ENCODE peak calls at places on chromosomes 11 and 22, in ten cellular contexts. R is lower lobe of right lung, O is IMR-90, A is psoas muscle, Z is prostate gland, S is right lobe of liver, F is BE2C, V is neural progenitor cell, U is PC-3, N is kidney. M is an unnamed sample. For H3K4me1 and H3K36me3, the result is how much of the 10 kb centered on the place peaks cover.

GRCh38 chr11:10623797-10624761 is 55.6 kb upstream of the LYVE1 start:
- DNase-seq in R (peak), O (peak), A (no peak), Z (no peak), S (no peak), F (peak), V (no peak), U (peak), N (no peak), M (no peak)

GRCh38 chr22:47835726-47836125 is 1073.3 kb downstream of the TBC1D22A start:
- DNase-seq in R (no peak), O (peak), A (no peak), Z (no peak), S (no peak), F (no peak), V (no peak), U (peak), N (no peak), M (no peak)

GRCh38 chr22:38110008-38110862 is at the start of gene BAIAP2L2:
- DNase-seq in R (no peak), O (no peak), A (no peak), Z (no peak), S (peak), F (no peak), V (no peak), U (peak), N (peak), M (peak)

GRCh38 chr11:118003021-118003423 is 16.8 kb downstream of the IL10RA start:
- DNase-seq in R (no peak), O (no peak), A (no peak), Z (no peak), S (peak), F (no peak), V (no peak), U (no peak), N (no peak), M (no peak)

GRCh38 chr11:66580803-66581202 is 12.1 kb downstream of the CCDC87 start:
- DNase-seq in R (no peak), O (peak), A (no peak), Z (no peak), S (no peak), F (no peak), V (no peak), U (no peak), N (no peak), M (no peak)

GRCh38 chr22:41557401-41558240 is 3.2 kb upstream of the CSDC2 start:
- DNase-seq in R (peak), O (peak), A (no peak), Z (no peak), S (peak), F (no peak), V (no peak), U (no peak), N (peak), M (peak)

GRCh38 chr11:76524919-76525318 is 80.1 kb downstream of the EMSY start:
- DNase-seq in R (no peak), O (peak), A (no peak), Z (peak), S (no peak), F (no peak), V (no peak), U (peak), N (no peak), M (no peak)

GRCh38 chr22:37669586-37669985 is 5.8 kb upstream of the LGALS1 start:
- DNase-seq in R (no peak), O (peak), A (no peak), Z (no peak), S (no peak), F (no peak), V (no peak), U (no peak), N (no peak), M (no peak)

GRCh38 chr11:96338910-96339703 is 3.9 kb downstream of the MAML2 start:
- DNase-seq in R (peak), O (peak), A (peak), Z (no peak), S (no peak), F (no peak), V (no peak), U (peak), N (no peak), M (peak)

GRCh38 chr22:22657712-22658111 is 13.3 kb downstream of the GGTLC2 start:
- DNase-seq in R (no peak), O (no peak), A (no peak), Z (no peak), S (no peak), F (no peak), V (no peak), U (no peak), N (no peak), M (no peak)

GRCh38 chr11:86396403-86396802 is 21.7 kb downstream of the CCDC81 start:
- DNase-seq in R (no peak), O (peak), A (no peak), Z (no peak), S (no peak), F (no peak), V (no peak), U (peak), N (no peak), M (no peak)

GRCh38 chr11:3103076-3103475 is 45.9 kb upstream of the CARS1 start:
- DNase-seq in R (peak), O (no peak), A (peak), Z (no peak), S (peak), F (no peak), V (no peak), U (no peak), N (peak), M (no peak)

GRCh38 chr11:109939176-109939810 is 153.9 kb upstream of the ZC3H12C start:
- DNase-seq in R (no peak), O (peak), A (no peak), Z (peak), S (peak), F (peak), V (peak), U (peak), N (no peak), M (no peak)

GRCh38 chr11:119148855-119149370 is at the start of gene ABCG4:
- DNase-seq in R (peak), O (no peak), A (no peak), Z (no peak), S (no peak), F (peak), V (peak), U (peak), N (peak), M (peak)

GRCh38 chr11:107957109-107957588 is 28.9 kb downstream of the RAB39A start:
- DNase-seq in R (no peak), O (no peak), A (no peak), Z (no peak), S (no peak), F (peak), V (no peak), U (no peak), N (no peak), M (no peak)

GRCh38 chr22:45529966-45530575 is 27.4 kb downstream of the FBLN1 start:
- DNase-seq in R (no peak), O (peak), A (no peak), Z (no peak), S (no peak), F (no peak), V (no peak), U (no peak), N (no peak), M (no peak)

GRCh38 chr11:47784785-47785381 is 17.7 kb upstream of the FNBP4 start:
- DNase-seq in R (no peak), O (no peak), A (peak), Z (no peak), S (no peak), F (no peak), V (no peak), U (no peak), N (no peak), M (no peak)

GRCh38 chr11:132779487-132779886 is 752.8 kb downstream of the OPCML start:
- DNase-seq in R (no peak), O (peak), A (no peak), Z (no peak), S (no peak), F (no peak), V (peak), U (no peak), N (no peak), M (no peak)

GRCh38 chr11:1060410-1060809 is 14.3 kb upstream of the MUC2 start:
- DNase-seq in R (no peak), O (no peak), A (no peak), Z (no peak), S (no peak), F (no peak), V (no peak), U (no peak), N (peak), M (peak)

GRCh38 chr11:10540546-10540914 is 457 bp downstream of the RNF141 start:
- DNase-seq in R (no peak), O (peak), A (no peak), Z (peak), S (peak), F (no peak), V (peak), U (no peak), N (peak), M (no peak)

GRCh38 chr11:35272391-35272821 is 133.4 kb downstream of the CD44 start:
- DNase-seq in R (no peak), O (no peak), A (no peak), Z (no peak), S (no peak), F (no peak), V (no peak), U (no peak), N (no peak), M (no peak)

GRCh38 chr11:12330491-12331231 is 46.7 kb upstream of the PARVA start:
- DNase-seq in R (no peak), O (peak), A (no peak), Z (no peak), S (no peak), F (peak), V (peak), U (no peak), N (no peak), M (no peak)

GRCh38 chr11:105799263-105799662 is 189.4 kb downstream of the GRIA4 start:
- DNase-seq in R (no peak), O (no peak), A (no peak), Z (no peak), S (no peak), F (no peak), V (no peak), U (no peak), N (no peak), M (no peak)

GRCh38 chr22:37428649-37429586 is 1.6 kb upstream of the ELFN2 start:
- DNase-seq in R (no peak), O (peak), A (no peak), Z (peak), S (peak), F (peak), V (peak), U (no peak), N (no peak), M (no peak)

DNA sequence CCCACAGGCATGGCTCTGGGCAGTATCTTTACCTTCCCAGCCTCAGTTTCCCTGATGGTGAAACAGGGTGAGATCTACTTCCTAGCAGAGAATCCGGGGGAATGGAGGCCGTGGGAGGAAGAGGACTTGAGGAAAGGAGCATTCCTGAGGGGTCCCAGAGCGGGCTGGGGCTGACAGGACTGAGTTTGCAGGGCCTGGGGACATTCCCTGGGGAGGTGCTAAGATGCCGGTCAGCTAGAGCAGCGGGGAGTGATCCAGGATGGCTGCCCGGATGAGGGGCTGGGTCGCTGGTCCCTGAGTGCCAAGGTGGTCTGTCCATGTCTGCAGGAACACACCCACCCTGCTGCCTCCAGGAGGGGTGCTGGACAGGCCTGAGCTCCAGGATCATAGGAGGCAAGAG is 8.3 kb upstream of the RTN4R start:
- DNase-seq in R (no peak), O (no peak), A (no peak), Z (no peak), S (no peak), F (no peak), V (no peak), U (no peak), N (no peak), M (no peak)
- H3K4me1 ChIP-seq in R (under half), O (under half), A (under half), Z (under half), S (under half), F (under half), V (under half), U (under half), N (under half), M (under half)

GRCh38 chr11:129896062-129896461 is 684 bp upstream of the NFRKB start:
- DNase-seq in R (peak), O (no peak), A (no peak), Z (no peak), S (no peak), F (no peak), V (no peak), U (no peak), N (no peak), M (no peak)

GRCh38 chr11:129894281-129895125 is 875 bp downstream of the NFRKB start:
- DNase-seq in R (no peak), O (peak), A (no peak), Z (no peak), S (no peak), F (no peak), V (no peak), U (peak), N (no peak), M (no peak)

DNA sequence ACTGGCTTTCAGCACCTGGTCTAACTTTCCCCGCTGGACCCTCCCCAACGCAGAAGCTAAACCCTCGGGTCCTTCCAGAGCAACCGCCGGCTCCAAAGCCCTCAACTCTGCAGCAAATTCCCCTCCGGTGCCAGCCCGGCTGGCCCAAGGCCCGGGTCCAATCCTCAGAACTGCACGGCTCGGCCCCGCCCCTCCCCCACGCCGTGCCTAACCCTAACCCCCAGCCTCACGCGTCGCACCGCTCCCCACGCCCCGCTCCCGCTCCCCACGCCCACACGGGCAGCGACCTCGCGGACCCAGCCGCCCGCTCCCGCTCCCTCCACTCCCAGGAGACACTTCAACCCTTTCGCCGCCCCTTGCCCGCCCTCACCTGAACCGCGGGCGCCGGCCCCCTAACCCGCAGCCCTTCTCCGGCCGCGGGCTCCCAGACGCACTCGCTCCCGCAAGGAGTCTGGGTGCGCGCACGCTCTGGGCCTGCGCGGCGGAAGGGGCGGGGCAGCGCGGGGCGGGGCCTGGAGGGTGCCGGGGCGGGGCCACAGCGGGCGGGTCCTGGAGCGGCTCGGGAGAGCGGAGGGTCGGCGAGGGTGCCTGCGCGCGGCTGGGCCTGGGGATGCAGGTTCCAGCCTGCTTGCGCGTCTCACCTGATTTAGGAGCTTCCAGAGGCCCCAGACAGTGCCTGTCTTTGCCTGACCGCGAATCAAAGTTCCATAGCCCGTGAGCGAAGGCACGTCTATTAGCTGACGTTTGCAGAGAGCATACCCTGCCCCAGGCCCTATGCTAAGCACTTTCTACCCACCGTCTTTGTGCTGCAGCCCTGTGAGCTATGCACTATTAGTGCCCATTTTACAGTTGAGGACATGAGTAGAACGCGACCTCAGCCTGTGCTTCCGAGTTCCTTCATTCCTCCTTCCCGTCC is at the start of gene NFRKB:
- DNase-seq in R (peak), O (peak), A (peak), Z (peak), S (peak), F (peak), V (peak), U (peak), N (peak), M (peak)
- TF ChIP-seq CTCF in R (no peak), O (no peak), A (no peak), Z (no peak), S (no peak), F (no peak), V (no peak), U (no peak), N (no peak), M (no peak)

GRCh38 chr11:19079643-19080440 is 19.3 kb upstream of the MRGPRX2 start:
- DNase-seq in R (no peak), O (peak), A (no peak), Z (peak), S (no peak), F (no peak), V (no peak), U (peak), N (no peak), M (no peak)
- H3K36me3 ChIP-seq in R (under half), O (under half), A (under half), Z (under half), S (under half), F (under half), V (under half), U (under half), N (under half), M (under half)

GRCh38 chr22:50308597-50308935 is 1.1 kb upstream of the PLXNB2 start:
- DNase-seq in R (peak), O (peak), A (peak), Z (no peak), S (peak), F (no peak), V (peak), U (no peak), N (peak), M (peak)

GRCh38 chr22:50310209-50310722 is 2.8 kb upstream of the PLXNB2 start:
- DNase-seq in R (peak), O (no peak), A (no peak), Z (no peak), S (no peak), F (no peak), V (peak), U (no peak), N (peak), M (no peak)

GRCh38 chr22:50309601-50309991 is 2.1 kb upstream of the PLXNB2 start:
- DNase-seq in R (no peak), O (no peak), A (no peak), Z (no peak), S (no peak), F (peak), V (no peak), U (no peak), N (peak), M (no peak)

GRCh38 chr22:50307891-50308596 is 598 bp upstream of the PLXNB2 start:
- DNase-seq in R (no peak), O (no peak), A (peak), Z (no peak), S (no peak), F (no peak), V (no peak), U (no peak), N (peak), M (peak)

GRCh38 chr22:50308986-50309600 is 1.6 kb upstream of the PLXNB2 start:
- DNase-seq in R (no peak), O (no peak), A (no peak), Z (no peak), S (no peak), F (no peak), V (no peak), U (no peak), N (no peak), M (no peak)
- H3K4me1 ChIP-seq in R (half or more), O (under half), A (under half), Z (under half), S (under half), F (under half), V (under half), U (under half), N (under half), M (under half)

GRCh38 chr11:129225190-129225589 is 33.1 kb upstream of the ARHGAP32 start:
- DNase-seq in R (no peak), O (peak), A (no peak), Z (no peak), S (no peak), F (no peak), V (no peak), U (peak), N (no peak), M (no peak)

GRCh38 chr11:129234978-129235377 is 42.9 kb upstream of the ARHGAP32 start:
- DNase-seq in R (no peak), O (no peak), A (no peak), Z (no peak), S (no peak), F (no peak), V (no peak), U (no peak), N (no peak), M (no peak)

GRCh38 chr11:129226207-129226798 is 34.2 kb upstream of the ARHGAP32 start:
- DNase-seq in R (no peak), O (no peak), A (no peak), Z (no peak), S (no peak), F (no peak), V (no peak), U (no peak), N (no peak), M (no peak)

GRCh38 chr11:129224538-129224937 is 32.4 kb upstream of the ARHGAP32 start:
- DNase-seq in R (no peak), O (no peak), A (no peak), Z (no peak), S (no peak), F (no peak), V (no peak), U (peak), N (no peak), M (no peak)

DNA sequence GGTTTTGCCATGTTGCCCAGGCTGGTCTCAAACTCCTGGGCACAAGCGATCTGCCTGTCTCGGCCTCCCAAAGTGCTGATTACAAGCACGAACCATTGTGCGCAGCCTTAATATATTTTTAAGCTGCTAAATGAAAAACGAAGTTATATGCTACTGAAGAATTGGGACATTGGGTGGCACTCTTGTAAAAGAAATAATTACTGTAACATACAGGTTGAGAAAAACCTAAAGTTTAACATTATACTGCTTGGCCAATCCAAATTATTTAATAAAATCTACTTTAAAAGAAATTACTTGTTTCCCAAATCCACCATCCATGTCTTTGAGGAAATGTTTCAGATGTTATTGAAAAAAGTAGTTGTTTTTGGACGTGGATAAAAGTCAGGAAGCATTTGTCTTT is 37.9 kb upstream of the ARHGAP32 start:
- DNase-seq in R (no peak), O (peak), A (no peak), Z (no peak), S (no peak), F (no peak), V (no peak), U (peak), N (no peak), M (no peak)
- TF ChIP-seq CTCF in R (no peak), O (no peak), A (no peak), Z (no peak), S (peak), F (no peak), V (no peak), U (peak), N (peak), M (no peak)